ENCODE peak calls at places on chromosomes 6 and 20, in eight cellular contexts. H, S, B, E, I, G, Y and O are unnamed samples.

GRCh38 chr20:64224344-64225165 is 31.0 kb upstream of the PCMTD2 start:
- DNase-seq in H (no peak), S (no peak), B (no peak), E (no peak), I (peak), G (no peak), Y (no peak), O (no peak)

GRCh38 chr20:19211661-19212523 is 550 bp upstream of the SLC24A3 start:
- DNase-seq in H (no peak), S (peak), B (no peak), E (peak), I (no peak), G (peak), Y (no peak), O (no peak)

GRCh38 chr6:112007805-112008204 is 46.1 kb upstream of the CCN6 start:
- DNase-seq in H (no peak), S (no peak), B (no peak), E (peak), I (peak), G (no peak), Y (no peak), O (no peak)

GRCh38 chr6:6614096-6614964 is 25.8 kb downstream of the LY86 start:
- DNase-seq in H (no peak), S (no peak), B (peak), E (no peak), I (peak), G (no peak), Y (no peak), O (no peak)

GRCh38 chr20:62062661-62063600 is 2.8 kb downstream of the TAF4 start:
- DNase-seq in H (no peak), S (no peak), B (no peak), E (no peak), I (peak), G (no peak), Y (no peak), O (no peak)

GRCh38 chr6:501891-502601 is 110.5 kb downstream of the IRF4 start:
- DNase-seq in H (no peak), S (peak), B (no peak), E (peak), I (peak), G (no peak), Y (no peak), O (no peak)

GRCh38 chr20:24836900-24837299 is 112.2 kb upstream of the CST7 start:
- DNase-seq in H (no peak), S (peak), B (no peak), E (no peak), I (no peak), G (peak), Y (no peak), O (no peak)

GRCh38 chr20:57678340-57678739 is 31.5 kb downstream of the PMEPA1 start:
- DNase-seq in H (no peak), S (no peak), B (no peak), E (no peak), I (no peak), G (no peak), Y (no peak), O (peak)

GRCh38 chr6:22079788-22080187 is 217.0 kb downstream of the PRL start:
- DNase-seq in H (no peak), S (no peak), B (peak), E (no peak), I (peak), G (no peak), Y (no peak), O (no peak)

GRCh38 chr20:10209091-10209490 is 9.5 kb upstream of the SNAP25 start:
- DNase-seq in H (no peak), S (no peak), B (no peak), E (no peak), I (peak), G (no peak), Y (no peak), O (no peak)

GRCh38 chr20:17742426-17743130 is 42.8 kb downstream of the BANF2 start:
- DNase-seq in H (no peak), S (no peak), B (no peak), E (no peak), I (no peak), G (no peak), Y (no peak), O (no peak)

GRCh38 chr20:35515949-35516645 is 13.4 kb downstream of the C20orf173 start:
- DNase-seq in H (no peak), S (no peak), B (no peak), E (no peak), I (peak), G (no peak), Y (no peak), O (no peak)

GRCh38 chr20:50331469-50332251 is 141.0 kb downstream of the CEBPB start:
- DNase-seq in H (no peak), S (no peak), B (no peak), E (no peak), I (no peak), G (no peak), Y (no peak), O (no peak)

GRCh38 chr20:57190536-57191265 is 75.7 kb downstream of the BMP7 start:
- DNase-seq in H (no peak), S (no peak), B (no peak), E (no peak), I (no peak), G (no peak), Y (no peak), O (no peak)

GRCh38 chr6:10725716-10726115 is 2.8 kb downstream of the TMEM14C start:
- DNase-seq in H (no peak), S (no peak), B (no peak), E (no peak), I (no peak), G (no peak), Y (no peak), O (no peak)

GRCh38 chr6:34138924-34139323 is 7.0 kb downstream of the GRM4 start:
- DNase-seq in H (no peak), S (peak), B (no peak), E (no peak), I (no peak), G (peak), Y (no peak), O (no peak)

GRCh38 chr6:151087861-151088598 is 151.7 kb upstream of the AKAP12 start:
- DNase-seq in H (no peak), S (no peak), B (no peak), E (peak), I (peak), G (peak), Y (no peak), O (no peak)

GRCh38 chr6:13452346-13453171 is 34.8 kb downstream of the GFOD1 start:
- DNase-seq in H (no peak), S (no peak), B (no peak), E (no peak), I (peak), G (no peak), Y (no peak), O (no peak)

GRCh38 chr6:67759001-67759400 is 876.1 kb upstream of the ADGRB3 start:
- DNase-seq in H (no peak), S (no peak), B (no peak), E (no peak), I (no peak), G (no peak), Y (no peak), O (no peak)

GRCh38 chr6:40390144-40390800 is 196.9 kb downstream of the LRFN2 start:
- DNase-seq in H (no peak), S (no peak), B (no peak), E (no peak), I (no peak), G (no peak), Y (no peak), O (no peak)

GRCh38 chr6:152636675-152637421 is at the start of gene SYNE1:
- DNase-seq in H (no peak), S (peak), B (no peak), E (no peak), I (no peak), G (peak), Y (no peak), O (peak)

GRCh38 chr6:150196942-150197745 is 54.3 kb downstream of the PPP1R14C start:
- DNase-seq in H (no peak), S (no peak), B (no peak), E (peak), I (no peak), G (no peak), Y (no peak), O (no peak)

GRCh38 chr6:11595903-11596302 is 58.4 kb downstream of the TMEM170B start:
- DNase-seq in H (no peak), S (peak), B (peak), E (no peak), I (no peak), G (peak), Y (no peak), O (peak)

GRCh38 chr20:1800777-1801176 is 94.4 kb upstream of the SIRPA start:
- DNase-seq in H (no peak), S (peak), B (peak), E (no peak), I (peak), G (no peak), Y (no peak), O (peak)

GRCh38 chr6:101163611-101164010 is 229.9 kb upstream of the GRIK2 start:
- DNase-seq in H (no peak), S (peak), B (no peak), E (no peak), I (peak), G (peak), Y (no peak), O (no peak)

GRCh38 chr6:142353690-142354089 is 51.9 kb downstream of the ADGRG6 start:
- DNase-seq in H (no peak), S (no peak), B (no peak), E (no peak), I (no peak), G (no peak), Y (no peak), O (no peak)

GRCh38 chr6:41085182-41085581 is 12.4 kb downstream of the NFYA start:
- DNase-seq in H (no peak), S (no peak), B (no peak), E (no peak), I (no peak), G (no peak), Y (no peak), O (no peak)

GRCh38 chr20:19284400-19285178 is 72.1 kb downstream of the SLC24A3 start:
- DNase-seq in H (no peak), S (no peak), B (peak), E (no peak), I (no peak), G (no peak), Y (no peak), O (no peak)

GRCh38 chr6:33279971-33280511 is 3.1 kb downstream of the B3GALT4 start:
- DNase-seq in H (no peak), S (peak), B (no peak), E (no peak), I (peak), G (peak), Y (no peak), O (peak)

GRCh38 chr6:23349521-23350147 is 776.4 kb upstream of the NRSN1 start:
- DNase-seq in H (no peak), S (no peak), B (no peak), E (no peak), I (peak), G (no peak), Y (no peak), O (no peak)

GRCh38 chr6:37083243-37084138 is 78.0 kb downstream of the FGD2 start:
- DNase-seq in H (no peak), S (no peak), B (peak), E (peak), I (peak), G (no peak), Y (no peak), O (no peak)

GRCh38 chr6:118495639-118496296 is 52.3 kb upstream of the PLN start:
- DNase-seq in H (no peak), S (no peak), B (no peak), E (no peak), I (peak), G (no peak), Y (no peak), O (no peak)

GRCh38 chr6:53437557-53438202 is 88.9 kb upstream of the ELOVL5 start:
- DNase-seq in H (peak), S (peak), B (no peak), E (peak), I (peak), G (peak), Y (peak), O (peak)

GRCh38 chr6:9535106-9535505 is 879.8 kb downstream of the TFAP2A start:
- DNase-seq in H (no peak), S (no peak), B (no peak), E (no peak), I (no peak), G (no peak), Y (no peak), O (no peak)

GRCh38 chr20:1386323-1386722 is 6.5 kb downstream of the FKBP1A start:
- DNase-seq in H (no peak), S (no peak), B (no peak), E (no peak), I (no peak), G (no peak), Y (no peak), O (no peak)

GRCh38 chr20:32508775-32509119 is 76.4 kb downstream of the NOL4L start:
- DNase-seq in H (no peak), S (no peak), B (no peak), E (no peak), I (no peak), G (no peak), Y (no peak), O (no peak)

GRCh38 chr6:125503181-125503580 is 201.4 kb upstream of the HDDC2 start:
- DNase-seq in H (no peak), S (no peak), B (no peak), E (no peak), I (no peak), G (peak), Y (no peak), O (no peak)

GRCh38 chr6:136031982-136032381 is 180.5 kb downstream of the PDE7B start:
- DNase-seq in H (no peak), S (no peak), B (no peak), E (peak), I (peak), G (no peak), Y (no peak), O (peak)

GRCh38 chr6:136024711-136025110 is 173.2 kb downstream of the PDE7B start:
- DNase-seq in H (no peak), S (no peak), B (no peak), E (no peak), I (no peak), G (no peak), Y (no peak), O (no peak)

GRCh38 chr6:136035378-136036070 is 184.0 kb downstream of the PDE7B start:
- DNase-seq in H (no peak), S (no peak), B (no peak), E (no peak), I (peak), G (no peak), Y (no peak), O (no peak)

GRCh38 chr6:136034422-136034821 is 182.9 kb downstream of the PDE7B start:
- DNase-seq in H (no peak), S (no peak), B (no peak), E (no peak), I (no peak), G (peak), Y (no peak), O (no peak)

DNA sequence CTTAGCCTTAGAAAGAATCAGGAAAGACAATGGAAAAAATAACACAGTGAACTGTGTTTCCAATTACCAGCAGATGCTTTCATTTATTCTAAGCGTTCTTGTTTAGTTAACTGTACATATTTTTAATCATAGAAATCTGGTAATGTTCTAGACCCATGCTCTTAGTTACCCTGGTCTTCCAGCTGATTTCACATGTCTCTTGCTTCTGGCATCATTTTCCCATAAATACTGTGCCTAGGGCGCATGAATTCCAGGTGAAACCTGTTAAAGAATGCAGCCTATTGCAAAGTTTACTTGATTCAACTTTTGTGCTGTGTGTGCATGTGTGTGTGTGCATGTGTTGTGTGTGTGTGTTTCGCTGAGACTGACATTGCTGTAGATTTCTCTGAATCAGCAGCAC is 178.6 kb downstream of the PDE7B start:
- DNase-seq in H (no peak), S (no peak), B (no peak), E (no peak), I (no peak), G (no peak), Y (no peak), O (no peak)
- H3K4me3 ChIP-seq in H (no peak), S (no peak), B (no peak), E (no peak), I (no peak), G (no peak), Y (no peak), O (no peak)

GRCh38 chr6:31547727-31548422 is 467 bp downstream of the NFKBIL1 start:
- DNase-seq in H (no peak), S (no peak), B (no peak), E (no peak), I (no peak), G (peak), Y (no peak), O (no peak)
- H3K4me3 ChIP-seq in H (peak), S (peak), B (peak), E (no peak), I (peak), G (peak), Y (peak), O (peak)

GRCh38 chr20:52496191-52496590 is 304.6 kb upstream of the ZFP64 start:
- DNase-seq in H (no peak), S (no peak), B (no peak), E (no peak), I (peak), G (no peak), Y (no peak), O (no peak)

GRCh38 chr20:52494244-52494643 is 302.7 kb upstream of the ZFP64 start:
- DNase-seq in H (no peak), S (no peak), B (peak), E (no peak), I (peak), G (no peak), Y (no peak), O (no peak)

GRCh38 chr20:52490715-52491430 is 299.3 kb upstream of the ZFP64 start:
- DNase-seq in H (no peak), S (no peak), B (no peak), E (no peak), I (peak), G (no peak), Y (no peak), O (no peak)

GRCh38 chr20:52497731-52498130 is 306.2 kb upstream of the ZFP64 start:
- DNase-seq in H (no peak), S (no peak), B (no peak), E (no peak), I (no peak), G (no peak), Y (no peak), O (no peak)

DNA sequence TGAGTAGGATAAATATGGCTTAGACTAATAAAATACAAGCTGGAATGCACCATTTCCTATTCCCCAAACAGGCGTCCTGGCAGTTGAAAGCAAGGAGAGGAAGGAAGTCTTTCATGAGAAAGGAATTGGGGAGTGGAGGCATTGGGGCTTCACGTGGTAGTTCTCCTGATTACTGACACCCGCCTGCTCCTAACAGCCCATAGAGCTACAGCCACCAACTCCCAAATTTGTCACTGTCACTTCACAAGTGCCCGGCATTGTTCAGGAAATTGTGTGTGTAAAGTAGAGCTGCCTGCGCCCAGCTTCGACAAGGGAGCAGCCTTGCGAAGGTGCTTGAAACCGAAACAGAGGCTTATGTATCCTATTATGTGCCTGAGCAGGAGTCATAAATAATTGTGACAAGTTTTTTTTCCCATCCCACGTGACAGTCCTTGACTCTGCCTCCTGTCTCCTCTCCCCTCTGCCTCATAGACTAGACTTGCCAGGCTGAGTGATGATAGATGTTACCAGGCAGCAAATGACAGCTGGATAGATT is 301.7 kb upstream of the ZFP64 start:
- DNase-seq in H (no peak), S (no peak), B (peak), E (no peak), I (peak), G (no peak), Y (no peak), O (no peak)
- H3K4me3 ChIP-seq in H (no peak), S (no peak), B (no peak), E (no peak), I (peak), G (no peak), Y (no peak), O (no peak)

DNA sequence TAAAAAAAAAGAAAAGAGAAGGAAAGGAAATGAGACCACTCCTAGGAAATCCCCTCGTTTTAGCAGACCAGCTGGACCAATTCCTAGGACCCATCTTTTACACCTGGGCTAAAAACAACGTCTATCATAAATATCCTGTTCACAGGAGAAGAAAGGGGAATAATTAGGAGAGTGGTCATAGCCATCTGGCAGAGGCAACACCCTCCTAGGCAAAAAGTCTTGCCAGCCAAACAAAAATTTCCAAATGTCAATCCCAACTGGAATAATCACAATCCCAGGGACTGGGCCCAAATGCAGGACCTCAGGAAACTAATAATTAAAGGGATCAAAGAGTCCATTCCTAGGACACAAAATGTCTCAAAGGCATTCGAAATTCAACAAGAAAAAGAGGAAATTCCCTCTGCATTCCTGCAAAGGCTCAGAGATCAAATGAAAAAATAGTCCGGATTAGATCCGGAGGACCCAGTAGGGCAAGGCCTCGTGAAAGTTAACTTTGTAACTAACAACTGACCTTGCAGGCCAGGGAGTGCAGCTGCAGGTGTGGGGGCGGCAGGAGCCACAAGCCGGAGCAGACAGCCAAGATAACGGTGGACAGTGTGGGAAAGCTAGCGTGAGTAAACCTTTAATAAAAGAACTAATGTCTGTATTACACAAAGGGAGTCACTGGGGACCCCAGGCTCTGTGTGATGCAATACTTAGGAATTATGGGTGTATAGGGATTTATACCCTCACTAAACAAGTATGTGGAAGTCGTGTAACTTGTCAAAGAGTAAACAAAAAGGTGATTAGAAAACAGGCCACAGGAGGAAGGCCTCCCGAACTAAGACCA is 11.7 kb downstream of the LCA5 start:
- DNase-seq in H (no peak), S (peak), B (no peak), E (no peak), I (peak), G (peak), Y (no peak), O (no peak)
- H3K4me3 ChIP-seq in H (no peak), S (no peak), B (no peak), E (no peak), I (no peak), G (no peak), Y (no peak), O (no peak)

GRCh38 chr20:59703046-59703445 is 98.7 kb downstream of the PHACTR3 start:
- DNase-seq in H (no peak), S (no peak), B (no peak), E (no peak), I (no peak), G (no peak), Y (no peak), O (no peak)
- H3K4me3 ChIP-seq in H (no peak), S (no peak), B (no peak), E (no peak), I (no peak), G (no peak), Y (no peak), O (no peak)

GRCh38 chr6:35686873-35687557 is 1.7 kb downstream of the FKBP5 start:
- DNase-seq in H (no peak), S (no peak), B (no peak), E (no peak), I (no peak), G (no peak), Y (no peak), O (peak)
- H3K4me3 ChIP-seq in H (no peak), S (peak), B (peak), E (peak), I (peak), G (peak), Y (peak), O (peak)